ENCODE peak calls at places on chromosome 5, in nine cellular contexts. K is tibial artery; X is uterus; C is AG04450; A is upper lobe of left lung; E is cardiac muscle cell; S is cardiac fibroblast; G is GM23338; M is CD8-positive, alpha-beta T cell. H is an unnamed sample.
A peak's percentile ranks its signal among the peaks of the same experiment; 100 is the strongest.

GRCh38 chr5:21685536-21685935 is 1167.6 kb downstream of the CDH12 start:
- DNase-seq in K (no peak), X (no peak), C (no peak), A (no peak), E (no peak), S (peak; percentile 11), G (no peak), M (no peak), H (no peak)

GRCh38 chr5:51384281-51384840 is 1.1 kb downstream of the ISL1 start:
- DNase-seq in K (no peak), X (no peak), C (no peak), A (no peak), E (peak; percentile 2), S (no peak), G (no peak), M (no peak), H (no peak)

GRCh38 chr5:132024789-132025402 is 13.4 kb upstream of the ACSL6 start:
- DNase-seq in K (no peak), X (no peak), C (no peak), A (no peak), E (peak; percentile 28), S (no peak), G (peak; percentile 44), M (no peak), H (no peak)

GRCh38 chr5:119537704-119538103 is 85.4 kb downstream of the HSD17B4 start:
- DNase-seq in K (no peak), X (no peak), C (no peak), A (no peak), E (no peak), S (peak; percentile 38), G (no peak), M (no peak), H (no peak)

GRCh38 chr5:133944263-133945230 is 23.9 kb downstream of the C5orf15 start:
- DNase-seq in K (no peak), X (no peak), C (no peak), A (no peak), E (peak; percentile 82), S (peak; percentile 70), G (peak; percentile 87), M (peak; percentile 50), H (no peak)

GRCh38 chr5:96664669-96665068 is 2.5 kb downstream of the CAST start:
- DNase-seq in K (no peak), X (no peak), C (no peak), A (no peak), E (no peak), S (no peak), G (no peak), M (no peak), H (no peak)

GRCh38 chr5:132396589-132397001 is 27.1 kb downstream of the SLC22A5 start:
- DNase-seq in K (no peak), X (no peak), C (no peak), A (no peak), E (no peak), S (no peak), G (no peak), M (no peak), H (no peak)

GRCh38 chr5:96236051-96236450 is 197.0 kb downstream of the PCSK1 start:
- DNase-seq in K (no peak), X (no peak), C (no peak), A (no peak), E (no peak), S (no peak), G (no peak), M (no peak), H (no peak)

GRCh38 chr5:91282210-91282609 is 100.9 kb downstream of the ARRDC3 start:
- DNase-seq in K (no peak), X (no peak), C (no peak), A (no peak), E (no peak), S (no peak), G (no peak), M (no peak), H (no peak)

GRCh38 chr5:35920890-35921289 is 17.5 kb downstream of the CAPSL start:
- DNase-seq in K (no peak), X (no peak), C (no peak), A (peak; percentile 14), E (peak; percentile 9), S (no peak), G (peak; percentile 50), M (no peak), H (no peak)

GRCh38 chr5:15026011-15026481 is 154.5 kb upstream of the ANKH start:
- DNase-seq in K (no peak), X (no peak), C (no peak), A (no peak), E (no peak), S (no peak), G (no peak), M (no peak), H (no peak)

GRCh38 chr5:170741801-170742200 is 41.7 kb upstream of the GABRP start:
- DNase-seq in K (no peak), X (no peak), C (no peak), A (no peak), E (no peak), S (no peak), G (no peak), M (no peak), H (no peak)

GRCh38 chr5:3365501-3366215 is 230.0 kb upstream of the IRX1 start:
- DNase-seq in K (no peak), X (no peak), C (no peak), A (no peak), E (no peak), S (no peak), G (no peak), M (peak; percentile 29), H (no peak)

GRCh38 chr5:23840083-23840482 is 332.7 kb downstream of the PRDM9 start:
- DNase-seq in K (no peak), X (no peak), C (no peak), A (no peak), E (peak; percentile 13), S (peak; percentile 0), G (no peak), M (no peak), H (no peak)
- H3K4me3 ChIP-seq in K (no peak overlapping the region), X (no peak overlapping the region), C (no peak overlapping the region), A (no peak overlapping the region), E (no peak overlapping the region), S (no peak overlapping the region), G (no peak overlapping the region), M (no peak overlapping the region), H (no peak overlapping the region)

GRCh38 chr5:145903113-145903512 is 30.3 kb upstream of the GRXCR2 start:
- DNase-seq in K (no peak), X (no peak), C (no peak), A (no peak), E (no peak), S (no peak), G (peak; percentile 43), M (no peak), H (no peak)
- H3K4me3 ChIP-seq in K (no peak overlapping the region), X (no peak overlapping the region), C (no peak overlapping the region), A (no peak overlapping the region), E (no peak overlapping the region), S (no peak overlapping the region), G (no peak overlapping the region), M (no peak overlapping the region), H (no peak overlapping the region)

GRCh38 chr5:168579987-168580508 is 880 bp upstream of the PANK3 start:
- DNase-seq in K (no peak), X (no peak), C (no peak), A (no peak), E (no peak), S (peak; percentile 7), G (no peak), M (no peak), H (no peak)

GRCh38 chr5:168575391-168576372 is 3.5 kb downstream of the PANK3 start:
- DNase-seq in K (no peak), X (no peak), C (no peak), A (no peak), E (no peak), S (no peak), G (no peak), M (no peak), H (no peak)

GRCh38 chr5:168578006-168578405 is 1.2 kb downstream of the PANK3 start:
- DNase-seq in K (no peak), X (no peak), C (no peak), A (no peak), E (no peak), S (peak; percentile 30), G (no peak), M (no peak), H (no peak)

GRCh38 chr5:168579206-168579986 is at the start of gene PANK3:
- DNase-seq in K (peak; percentile 99), X (peak; percentile 98), C (peak; percentile 98), A (peak; percentile 99), E (peak; percentile 99), S (peak; percentile 100), G (peak; percentile 99), M (peak; percentile 97), H (peak; percentile 99)

DNA sequence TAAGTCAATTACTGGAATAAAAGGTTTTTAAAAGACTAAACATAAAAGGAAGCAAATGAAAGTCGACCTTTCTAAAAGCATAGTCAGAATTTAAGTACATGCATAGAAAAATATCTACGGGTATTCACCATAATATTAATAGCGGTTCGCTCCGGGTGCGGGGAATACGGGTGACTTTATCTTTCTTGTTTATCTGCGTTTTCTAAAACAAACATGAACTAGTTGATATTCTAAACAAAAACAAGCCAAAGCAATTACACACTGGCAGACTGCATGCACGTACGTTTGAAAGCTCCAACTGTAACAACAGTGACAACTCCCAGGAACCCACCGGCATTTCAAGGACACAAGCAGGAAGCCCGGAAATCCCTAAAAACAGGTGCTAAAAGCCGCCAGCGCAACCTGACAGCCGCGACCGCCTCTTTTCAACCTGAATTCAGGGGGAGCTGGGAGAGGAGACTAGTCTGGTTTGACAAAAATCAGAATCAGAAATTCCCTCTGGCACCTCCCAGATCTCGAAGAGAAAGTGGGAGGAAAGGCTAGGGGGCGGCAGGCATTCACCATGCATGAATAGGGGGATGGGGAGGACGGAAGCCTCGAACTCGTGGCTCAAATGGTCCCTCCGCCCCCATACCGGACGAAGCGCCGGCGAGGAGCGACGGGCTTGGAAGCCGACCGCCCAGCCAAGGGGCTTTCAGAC is 512 bp downstream of the PANK3 start:
- DNase-seq in K (no peak), X (no peak), C (peak; percentile 6), A (peak; percentile 32), E (no peak), S (no peak), G (peak; percentile 67), M (no peak), H (no peak)
- H3K4me3 ChIP-seq in K (peak overlapping the region; percentile 83), X (peak overlapping the region; percentile 91), C (peak overlapping the region; percentile 95), A (peak overlapping the region; percentile 78), E (peak overlapping the region; percentile 71), S (peak overlapping the region; percentile 86), G (peak overlapping the region; percentile 93), M (peak overlapping the region; percentile 74), H (peak overlapping the region; percentile 91)

GRCh38 chr5:84383296-84383815 is 1.3 kb downstream of the EDIL3 start:
- DNase-seq in K (no peak), X (no peak), C (no peak), A (no peak), E (no peak), S (no peak), G (no peak), M (no peak), H (no peak)
- H3K4me3 ChIP-seq in K (peak overlapping the region; percentile 88), X (peak overlapping the region; percentile 56), C (peak overlapping the region; percentile 82), A (peak overlapping the region; percentile 67), E (peak overlapping the region; percentile 52), S (peak overlapping the region; percentile 74), G (peak overlapping the region; percentile 84), M (no peak overlapping the region), H (peak overlapping the region; percentile 51)

GRCh38 chr5:69414885-69415583 is at the start of gene MARVELD2:
- DNase-seq in K (peak; percentile 38), X (peak; percentile 20), C (no peak), A (peak; percentile 96), E (peak; percentile 76), S (peak; percentile 50), G (peak; percentile 97), M (peak; percentile 56), H (peak; percentile 88)
- H3K4me3 ChIP-seq in K (peak within 1 kb of the TSS; percentile 61), X (peak within 1 kb of the TSS; percentile 36), C (peak within 1 kb of the TSS; percentile 55), A (peak within 1 kb of the TSS; percentile 79), E (peak within 1 kb of the TSS; percentile 43), S (no peak within 1 kb of the TSS), G (peak within 1 kb of the TSS; percentile 67), M (peak within 1 kb of the TSS; percentile 53), H (peak within 1 kb of the TSS; percentile 46)

GRCh38 chr5:30103056-30104020 is 1090.1 kb upstream of the CDH6 start:
- DNase-seq in K (no peak), X (no peak), C (no peak), A (no peak), E (no peak), S (peak; percentile 65), G (no peak), M (no peak), H (no peak)
- H3K4me3 ChIP-seq in K (no peak overlapping the region), X (no peak overlapping the region), C (no peak overlapping the region), A (no peak overlapping the region), E (no peak overlapping the region), S (peak overlapping the region; percentile 11), G (no peak overlapping the region), M (no peak overlapping the region), H (no peak overlapping the region)

H was measured in breast epithelium.